ENCODE peak calls at places on chromosome 16, in ten cellular contexts. One of them, this sample, is unnamed.
A peak's percentile ranks its signal among the peaks of the same experiment; 100 is the strongest.

GRCh38 chr16:53282975-53283946 is 151.0 kb upstream of the RBL2 start:
- DNase-seq in Karpas-422: peak; percentile 64
- DNase-seq in A549: peak; percentile 58
- DNase-seq in SK-N-MC: peak; percentile 22
- DNase-seq in hepatocyte: peak; percentile 36
- DNase-seq in sigmoid colon: no peak
- DNase-seq in lower lobe of right lung: no peak
- DNase-seq in MM.1S: peak; percentile 33
- DNase-seq in NT2/D1: peak; percentile 28
- DNase-seq in MG63: no peak
- DNase-seq in this sample: no peak

GRCh38 chr16:88007321-88007731 is 56.1 kb downstream of the BANP start:
- DNase-seq in Karpas-422: no peak
- DNase-seq in A549: no peak
- DNase-seq in SK-N-MC: no peak
- DNase-seq in hepatocyte: no peak
- DNase-seq in sigmoid colon: peak; percentile 46
- DNase-seq in lower lobe of right lung: no peak
- DNase-seq in MM.1S: no peak
- DNase-seq in NT2/D1: no peak
- DNase-seq in MG63: no peak
- DNase-seq in this sample: no peak

GRCh38 chr16:75433732-75434413 is 570 bp upstream of the CFDP1 start:
- DNase-seq in Karpas-422: peak; percentile 84
- DNase-seq in A549: peak; percentile 69
- DNase-seq in SK-N-MC: no peak
- DNase-seq in hepatocyte: peak; percentile 90
- DNase-seq in sigmoid colon: peak; percentile 92
- DNase-seq in lower lobe of right lung: peak; percentile 63
- DNase-seq in MM.1S: peak; percentile 66
- DNase-seq in NT2/D1: peak; percentile 56
- DNase-seq in MG63: peak; percentile 57
- DNase-seq in this sample: peak; percentile 70

GRCh38 chr16:17343028-17343427 is 127.7 kb downstream of the XYLT1 start:
- DNase-seq in Karpas-422: no peak
- DNase-seq in A549: no peak
- DNase-seq in SK-N-MC: no peak
- DNase-seq in hepatocyte: no peak
- DNase-seq in sigmoid colon: no peak
- DNase-seq in lower lobe of right lung: no peak
- DNase-seq in MM.1S: peak; percentile 83
- DNase-seq in NT2/D1: no peak
- DNase-seq in MG63: no peak
- DNase-seq in this sample: no peak

GRCh38 chr16:84294196-84295142 is at the start of gene WFDC1:
- DNase-seq in Karpas-422: no peak
- DNase-seq in A549: no peak
- DNase-seq in SK-N-MC: no peak
- DNase-seq in hepatocyte: peak; percentile 32
- DNase-seq in sigmoid colon: peak; percentile 80
- DNase-seq in lower lobe of right lung: peak; percentile 51
- DNase-seq in MM.1S: no peak
- DNase-seq in NT2/D1: no peak
- DNase-seq in MG63: peak; percentile 36
- DNase-seq in this sample: peak; percentile 72

GRCh38 chr16:48963306-48963705 is 318.3 kb downstream of the CBLN1 start:
- DNase-seq in Karpas-422: no peak
- DNase-seq in A549: no peak
- DNase-seq in SK-N-MC: no peak
- DNase-seq in hepatocyte: peak; percentile 38
- DNase-seq in sigmoid colon: no peak
- DNase-seq in lower lobe of right lung: no peak
- DNase-seq in MM.1S: no peak
- DNase-seq in NT2/D1: no peak
- DNase-seq in MG63: peak; percentile 78
- DNase-seq in this sample: no peak

GRCh38 chr16:87550510-87550961 is 51.8 kb upstream of the JPH3 start:
- DNase-seq in Karpas-422: peak; percentile 71
- DNase-seq in A549: peak; percentile 36
- DNase-seq in SK-N-MC: no peak
- DNase-seq in hepatocyte: no peak
- DNase-seq in sigmoid colon: no peak
- DNase-seq in lower lobe of right lung: peak; percentile 67
- DNase-seq in MM.1S: no peak
- DNase-seq in NT2/D1: no peak
- DNase-seq in MG63: no peak
- DNase-seq in this sample: peak; percentile 75

GRCh38 chr16:15829460-15829859 is 27.4 kb downstream of the MYH11 start:
- DNase-seq in Karpas-422: no peak
- DNase-seq in A549: no peak
- DNase-seq in SK-N-MC: no peak
- DNase-seq in hepatocyte: no peak
- DNase-seq in sigmoid colon: peak; percentile 97
- DNase-seq in lower lobe of right lung: peak; percentile 61
- DNase-seq in MM.1S: no peak
- DNase-seq in NT2/D1: no peak
- DNase-seq in MG63: no peak
- DNase-seq in this sample: peak; percentile 65

GRCh38 chr16:72124148-72124547 is 30.5 kb downstream of the DHX38 start:
- DNase-seq in Karpas-422: no peak
- DNase-seq in A549: no peak
- DNase-seq in SK-N-MC: no peak
- DNase-seq in hepatocyte: no peak
- DNase-seq in sigmoid colon: no peak
- DNase-seq in lower lobe of right lung: no peak
- DNase-seq in MM.1S: no peak
- DNase-seq in NT2/D1: no peak
- DNase-seq in MG63: no peak
- DNase-seq in this sample: peak; percentile 12

GRCh38 chr16:807345-808251 is 7.1 kb upstream of the GNG13 start:
- DNase-seq in Karpas-422: peak; percentile 96
- DNase-seq in A549: peak; percentile 83
- DNase-seq in SK-N-MC: no peak
- DNase-seq in hepatocyte: peak; percentile 97
- DNase-seq in sigmoid colon: peak; percentile 96
- DNase-seq in lower lobe of right lung: peak; percentile 96
- DNase-seq in MM.1S: peak; percentile 88
- DNase-seq in NT2/D1: peak; percentile 93
- DNase-seq in MG63: peak; percentile 96
- DNase-seq in this sample: peak; percentile 97

GRCh38 chr16:30124985-30125379 is 2.0 kb upstream of the MAPK3 start:
- DNase-seq in Karpas-422: no peak
- DNase-seq in A549: no peak
- DNase-seq in SK-N-MC: no peak
- DNase-seq in hepatocyte: no peak
- DNase-seq in sigmoid colon: no peak
- DNase-seq in lower lobe of right lung: no peak
- DNase-seq in MM.1S: no peak
- DNase-seq in NT2/D1: no peak
- DNase-seq in MG63: no peak
- DNase-seq in this sample: no peak
- H3K9me3 ChIP-seq in Karpas-422: no peaks in the 10 kb centered on the region
- H3K9me3 ChIP-seq in A549: no peaks in the 10 kb centered on the region
- H3K9me3 ChIP-seq in SK-N-MC: no peaks in the 10 kb centered on the region
- H3K9me3 ChIP-seq in hepatocyte: no peaks in the 10 kb centered on the region
- H3K9me3 ChIP-seq in sigmoid colon: no peaks in the 10 kb centered on the region
- H3K9me3 ChIP-seq in lower lobe of right lung: no peaks in the 10 kb centered on the region
- H3K9me3 ChIP-seq in MM.1S: no peaks in the 10 kb centered on the region
- H3K9me3 ChIP-seq in NT2/D1: no peaks in the 10 kb centered on the region
- H3K9me3 ChIP-seq in MG63: no peaks in the 10 kb centered on the region
- H3K9me3 ChIP-seq in this sample: no peaks in the 10 kb centered on the region

DNA sequence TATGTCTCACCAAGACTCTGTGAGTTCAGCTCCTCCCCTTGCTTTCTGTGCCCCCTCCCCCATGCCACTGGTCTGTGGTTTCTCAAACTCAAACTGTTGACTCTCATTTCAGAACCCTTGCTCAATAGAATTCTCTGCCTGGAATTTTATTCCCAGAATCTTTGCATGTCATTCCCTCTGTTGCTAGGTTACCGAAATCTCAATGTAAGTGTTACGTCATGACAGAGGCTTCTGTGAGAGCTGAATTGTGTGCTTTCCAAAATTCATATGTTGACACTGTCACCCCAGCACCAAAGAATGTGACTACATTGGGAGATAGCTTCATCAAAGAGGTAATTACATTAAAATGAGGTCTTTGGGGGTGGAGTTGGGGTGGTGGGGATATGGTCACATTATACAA is 1938.8 kb downstream of the TP53TG3F start:
- DNase-seq in Karpas-422: no peak
- DNase-seq in A549: no peak
- DNase-seq in SK-N-MC: no peak
- DNase-seq in hepatocyte: no peak
- DNase-seq in sigmoid colon: no peak
- DNase-seq in lower lobe of right lung: no peak
- DNase-seq in MM.1S: no peak
- DNase-seq in NT2/D1: no peak
- DNase-seq in MG63: no peak
- DNase-seq in this sample: no peak
- H3K9me3 ChIP-seq in Karpas-422: peaks cover 45% of the 10 kb centered on the region
- H3K9me3 ChIP-seq in A549: no peaks in the 10 kb centered on the region
- H3K9me3 ChIP-seq in SK-N-MC: no peaks in the 10 kb centered on the region
- H3K9me3 ChIP-seq in hepatocyte: peaks cover under 1% of the 10 kb centered on the region
- H3K9me3 ChIP-seq in sigmoid colon: no peaks in the 10 kb centered on the region
- H3K9me3 ChIP-seq in lower lobe of right lung: no peaks in the 10 kb centered on the region
- H3K9me3 ChIP-seq in MM.1S: no peaks in the 10 kb centered on the region
- H3K9me3 ChIP-seq in NT2/D1: no peaks in the 10 kb centered on the region
- H3K9me3 ChIP-seq in MG63: no peaks in the 10 kb centered on the region
- H3K9me3 ChIP-seq in this sample: no peaks in the 10 kb centered on the region

GRCh38 chr16:31899505-31899904 is 25.9 kb downstream of the ZNF267 start:
- DNase-seq in Karpas-422: no peak
- DNase-seq in A549: no peak
- DNase-seq in SK-N-MC: no peak
- DNase-seq in hepatocyte: no peak
- DNase-seq in sigmoid colon: no peak
- DNase-seq in lower lobe of right lung: no peak
- DNase-seq in MM.1S: no peak
- DNase-seq in NT2/D1: no peak
- DNase-seq in MG63: no peak
- DNase-seq in this sample: no peak
- H3K9me3 ChIP-seq in Karpas-422: peaks cover 30% of the 10 kb centered on the region
- H3K9me3 ChIP-seq in A549: peaks cover 57% of the 10 kb centered on the region
- H3K9me3 ChIP-seq in SK-N-MC: peaks cover 23% of the 10 kb centered on the region
- H3K9me3 ChIP-seq in hepatocyte: peaks cover 34% of the 10 kb centered on the region
- H3K9me3 ChIP-seq in sigmoid colon: no peaks in the 10 kb centered on the region
- H3K9me3 ChIP-seq in lower lobe of right lung: peaks cover 42% of the 10 kb centered on the region
- H3K9me3 ChIP-seq in MM.1S: no peaks in the 10 kb centered on the region
- H3K9me3 ChIP-seq in NT2/D1: peaks cover 34% of the 10 kb centered on the region
- H3K9me3 ChIP-seq in MG63: peaks cover 49% of the 10 kb centered on the region
- H3K9me3 ChIP-seq in this sample: peaks cover 18% of the 10 kb centered on the region

DNA sequence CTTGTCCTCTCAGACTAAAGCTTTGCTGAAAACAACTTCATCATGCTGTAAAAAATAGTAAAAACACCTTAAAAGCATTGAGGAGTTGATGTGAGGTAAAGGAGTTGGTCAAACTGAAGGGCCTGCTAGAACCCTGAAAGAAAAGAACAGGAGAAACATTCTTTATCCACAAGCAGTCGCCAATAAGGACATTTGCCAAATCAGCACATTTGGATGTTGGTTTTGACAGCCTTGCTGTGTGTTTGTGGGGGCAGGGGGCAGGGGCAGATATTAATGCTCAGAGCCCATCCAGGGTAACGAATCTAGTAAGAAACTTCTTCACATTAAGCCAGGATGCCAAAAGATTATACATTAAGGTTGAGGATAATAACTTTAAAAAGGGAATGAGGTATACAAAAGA is 399.9 kb upstream of the ZFHX3 start:
- DNase-seq in Karpas-422: no peak
- DNase-seq in A549: no peak
- DNase-seq in SK-N-MC: no peak
- DNase-seq in hepatocyte: no peak
- DNase-seq in sigmoid colon: no peak
- DNase-seq in lower lobe of right lung: no peak
- DNase-seq in MM.1S: no peak
- DNase-seq in NT2/D1: no peak
- DNase-seq in MG63: no peak
- DNase-seq in this sample: no peak
- H3K9me3 ChIP-seq in Karpas-422: peaks cover 6% of the 10 kb centered on the region
- H3K9me3 ChIP-seq in A549: peaks cover 34% of the 10 kb centered on the region
- H3K9me3 ChIP-seq in SK-N-MC: no peaks in the 10 kb centered on the region
- H3K9me3 ChIP-seq in hepatocyte: peaks cover 4% of the 10 kb centered on the region
- H3K9me3 ChIP-seq in sigmoid colon: peaks cover 12% of the 10 kb centered on the region
- H3K9me3 ChIP-seq in lower lobe of right lung: no peaks in the 10 kb centered on the region
- H3K9me3 ChIP-seq in MM.1S: no peaks in the 10 kb centered on the region
- H3K9me3 ChIP-seq in NT2/D1: peaks cover 30% of the 10 kb centered on the region
- H3K9me3 ChIP-seq in MG63: peaks cover 5% of the 10 kb centered on the region
- H3K9me3 ChIP-seq in this sample: peaks cover 9% of the 10 kb centered on the region

DNA sequence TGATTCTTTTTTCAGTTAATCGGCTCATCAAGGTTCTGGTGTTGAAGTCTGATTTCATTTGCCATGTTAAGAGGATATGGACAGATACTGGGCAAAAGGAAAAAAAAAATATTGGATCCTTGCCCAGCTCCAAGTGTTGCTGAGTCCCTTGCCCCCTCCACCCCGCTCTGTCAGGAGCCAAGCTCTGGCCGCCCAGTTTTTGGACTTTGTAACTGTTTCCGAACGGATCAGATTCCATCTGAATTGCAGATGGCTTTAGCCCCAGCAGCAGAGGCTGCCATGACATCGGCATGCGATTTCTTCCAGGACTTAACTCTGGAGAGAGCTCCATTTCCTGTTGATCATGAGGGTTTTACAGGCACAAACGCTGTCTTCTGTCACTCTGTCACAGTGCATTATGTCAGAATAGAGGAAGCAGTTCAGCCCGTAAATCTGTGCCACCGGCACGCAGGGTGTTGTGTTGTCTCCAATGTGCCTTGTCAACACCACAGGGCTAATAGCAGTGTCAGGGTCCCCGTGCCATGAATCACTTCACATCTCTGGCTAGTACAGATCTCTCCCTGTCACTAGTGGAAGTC is 615.6 kb downstream of the MAF start:
- DNase-seq in Karpas-422: no peak
- DNase-seq in A549: no peak
- DNase-seq in SK-N-MC: no peak
- DNase-seq in hepatocyte: peak; percentile 53
- DNase-seq in sigmoid colon: no peak
- DNase-seq in lower lobe of right lung: no peak
- DNase-seq in MM.1S: no peak
- DNase-seq in NT2/D1: no peak
- DNase-seq in MG63: no peak
- DNase-seq in this sample: no peak
- H3K9me3 ChIP-seq in Karpas-422: no peaks in the 10 kb centered on the region
- H3K9me3 ChIP-seq in A549: no peaks in the 10 kb centered on the region
- H3K9me3 ChIP-seq in SK-N-MC: no peaks in the 10 kb centered on the region
- H3K9me3 ChIP-seq in hepatocyte: no peaks in the 10 kb centered on the region
- H3K9me3 ChIP-seq in sigmoid colon: peaks cover 3% of the 10 kb centered on the region
- H3K9me3 ChIP-seq in lower lobe of right lung: no peaks in the 10 kb centered on the region
- H3K9me3 ChIP-seq in MM.1S: no peaks in the 10 kb centered on the region
- H3K9me3 ChIP-seq in NT2/D1: no peaks in the 10 kb centered on the region
- H3K9me3 ChIP-seq in MG63: no peaks in the 10 kb centered on the region
- H3K9me3 ChIP-seq in this sample: no peaks in the 10 kb centered on the region